ENCODE peak calls at places on chromosomes 1 and 21, in eight cellular contexts. One of them, this sample, is unnamed.

GRCh38 chr21:16570856-16571255 is 841.1 kb downstream of the USP25 start:
- DNase-seq in lower leg skin: no peak
- DNase-seq in stimulated activated CD4-positive, alpha-beta T cell treated with anti-CD3 and anti-CD28 coated beads, TNF-alpha, amount 100 ng/mL, for 48 hours: no peak
- DNase-seq in HT1080: peak; percentile 23
- DNase-seq in fibroblast of mammary gland: no peak
- DNase-seq in ELR: no peak
- DNase-seq in AG08395: no peak
- DNase-seq in Kasumi-1: no peak
- DNase-seq in this sample: peak; percentile 23

GRCh38 chr1:212485895-212486590 is 53.3 kb downstream of the NENF start:
- DNase-seq in lower leg skin: peak; percentile 62
- DNase-seq in stimulated activated CD4-positive, alpha-beta T cell treated with anti-CD3 and anti-CD28 coated beads, TNF-alpha, amount 100 ng/mL, for 48 hours: no peak
- DNase-seq in HT1080: peak; percentile 96
- DNase-seq in fibroblast of mammary gland: peak; percentile 92
- DNase-seq in ELR: peak; percentile 96
- DNase-seq in AG08395: peak; percentile 72
- DNase-seq in Kasumi-1: no peak
- DNase-seq in this sample: peak; percentile 98

GRCh38 chr1:113811353-113811887 is 856 bp downstream of the RSBN1 start:
- DNase-seq in lower leg skin: peak; percentile 40
- DNase-seq in stimulated activated CD4-positive, alpha-beta T cell treated with anti-CD3 and anti-CD28 coated beads, TNF-alpha, amount 100 ng/mL, for 48 hours: peak; percentile 16
- DNase-seq in HT1080: no peak
- DNase-seq in fibroblast of mammary gland: peak; percentile 23
- DNase-seq in ELR: peak; percentile 48
- DNase-seq in AG08395: peak; percentile 14
- DNase-seq in Kasumi-1: peak; percentile 57
- DNase-seq in this sample: peak; percentile 36

GRCh38 chr1:155170101-155170785 is 2.9 kb downstream of the KRTCAP2 start:
- DNase-seq in lower leg skin: no peak
- DNase-seq in stimulated activated CD4-positive, alpha-beta T cell treated with anti-CD3 and anti-CD28 coated beads, TNF-alpha, amount 100 ng/mL, for 48 hours: no peak
- DNase-seq in HT1080: no peak
- DNase-seq in fibroblast of mammary gland: no peak
- DNase-seq in ELR: no peak
- DNase-seq in AG08395: no peak
- DNase-seq in Kasumi-1: no peak
- DNase-seq in this sample: no peak

GRCh38 chr1:203669739-203670138 is 43.1 kb downstream of the ATP2B4 start:
- DNase-seq in lower leg skin: no peak
- DNase-seq in stimulated activated CD4-positive, alpha-beta T cell treated with anti-CD3 and anti-CD28 coated beads, TNF-alpha, amount 100 ng/mL, for 48 hours: no peak
- DNase-seq in HT1080: peak; percentile 94
- DNase-seq in fibroblast of mammary gland: peak; percentile 89
- DNase-seq in ELR: peak; percentile 84
- DNase-seq in AG08395: peak; percentile 55
- DNase-seq in Kasumi-1: no peak
- DNase-seq in this sample: peak; percentile 80

GRCh38 chr21:45455321-45456013 is 50.5 kb downstream of the COL18A1 start:
- DNase-seq in lower leg skin: no peak
- DNase-seq in stimulated activated CD4-positive, alpha-beta T cell treated with anti-CD3 and anti-CD28 coated beads, TNF-alpha, amount 100 ng/mL, for 48 hours: no peak
- DNase-seq in HT1080: no peak
- DNase-seq in fibroblast of mammary gland: peak; percentile 42
- DNase-seq in ELR: no peak
- DNase-seq in AG08395: peak; percentile 82
- DNase-seq in Kasumi-1: no peak
- DNase-seq in this sample: peak; percentile 50

GRCh38 chr1:115275216-115275615 is 62.8 kb downstream of the NGF start:
- DNase-seq in lower leg skin: no peak
- DNase-seq in stimulated activated CD4-positive, alpha-beta T cell treated with anti-CD3 and anti-CD28 coated beads, TNF-alpha, amount 100 ng/mL, for 48 hours: no peak
- DNase-seq in HT1080: peak; percentile 34
- DNase-seq in fibroblast of mammary gland: peak; percentile 46
- DNase-seq in ELR: peak; percentile 51
- DNase-seq in AG08395: no peak
- DNase-seq in Kasumi-1: peak; percentile 42
- DNase-seq in this sample: peak; percentile 48

GRCh38 chr21:17733209-17733608 is 85.9 kb downstream of the C21orf91 start:
- DNase-seq in lower leg skin: no peak
- DNase-seq in stimulated activated CD4-positive, alpha-beta T cell treated with anti-CD3 and anti-CD28 coated beads, TNF-alpha, amount 100 ng/mL, for 48 hours: no peak
- DNase-seq in HT1080: no peak
- DNase-seq in fibroblast of mammary gland: no peak
- DNase-seq in ELR: no peak
- DNase-seq in AG08395: no peak
- DNase-seq in Kasumi-1: no peak
- DNase-seq in this sample: no peak

GRCh38 chr1:51488372-51489050 is 30.6 kb downstream of the EPS15 start:
- DNase-seq in lower leg skin: no peak
- DNase-seq in stimulated activated CD4-positive, alpha-beta T cell treated with anti-CD3 and anti-CD28 coated beads, TNF-alpha, amount 100 ng/mL, for 48 hours: no peak
- DNase-seq in HT1080: peak; percentile 6
- DNase-seq in fibroblast of mammary gland: peak; percentile 23
- DNase-seq in ELR: no peak
- DNase-seq in AG08395: no peak
- DNase-seq in Kasumi-1: no peak
- DNase-seq in this sample: no peak

GRCh38 chr1:165144757-165145397 is 211.6 kb downstream of the LMX1A start:
- DNase-seq in lower leg skin: peak; percentile 37
- DNase-seq in stimulated activated CD4-positive, alpha-beta T cell treated with anti-CD3 and anti-CD28 coated beads, TNF-alpha, amount 100 ng/mL, for 48 hours: peak; percentile 20
- DNase-seq in HT1080: peak; percentile 53
- DNase-seq in fibroblast of mammary gland: peak; percentile 61
- DNase-seq in ELR: peak; percentile 53
- DNase-seq in AG08395: peak; percentile 65
- DNase-seq in Kasumi-1: peak; percentile 61
- DNase-seq in this sample: peak; percentile 81

GRCh38 chr1:16237343-16237830 is 404 bp upstream of the CPLANE2 start:
- DNase-seq in lower leg skin: no peak
- DNase-seq in stimulated activated CD4-positive, alpha-beta T cell treated with anti-CD3 and anti-CD28 coated beads, TNF-alpha, amount 100 ng/mL, for 48 hours: no peak
- DNase-seq in HT1080: peak; percentile 18
- DNase-seq in fibroblast of mammary gland: peak; percentile 65
- DNase-seq in ELR: peak; percentile 34
- DNase-seq in AG08395: no peak
- DNase-seq in Kasumi-1: no peak
- DNase-seq in this sample: no peak

GRCh38 chr1:49046305-49046704 is 269.6 kb upstream of the BEND5 start:
- DNase-seq in lower leg skin: no peak
- DNase-seq in stimulated activated CD4-positive, alpha-beta T cell treated with anti-CD3 and anti-CD28 coated beads, TNF-alpha, amount 100 ng/mL, for 48 hours: no peak
- DNase-seq in HT1080: no peak
- DNase-seq in fibroblast of mammary gland: no peak
- DNase-seq in ELR: no peak
- DNase-seq in AG08395: no peak
- DNase-seq in Kasumi-1: no peak
- DNase-seq in this sample: no peak

GRCh38 chr1:87528754-87529517 is 200.3 kb downstream of the LMO4 start:
- DNase-seq in lower leg skin: no peak
- DNase-seq in stimulated activated CD4-positive, alpha-beta T cell treated with anti-CD3 and anti-CD28 coated beads, TNF-alpha, amount 100 ng/mL, for 48 hours: no peak
- DNase-seq in HT1080: no peak
- DNase-seq in fibroblast of mammary gland: no peak
- DNase-seq in ELR: no peak
- DNase-seq in AG08395: no peak
- DNase-seq in Kasumi-1: no peak
- DNase-seq in this sample: no peak

GRCh38 chr1:192678099-192678498 is 42.2 kb downstream of the RGS13 start:
- DNase-seq in lower leg skin: no peak
- DNase-seq in stimulated activated CD4-positive, alpha-beta T cell treated with anti-CD3 and anti-CD28 coated beads, TNF-alpha, amount 100 ng/mL, for 48 hours: no peak
- DNase-seq in HT1080: no peak
- DNase-seq in fibroblast of mammary gland: no peak
- DNase-seq in ELR: no peak
- DNase-seq in AG08395: no peak
- DNase-seq in Kasumi-1: no peak
- DNase-seq in this sample: no peak

GRCh38 chr21:26169611-26170470 is 729 bp downstream of the APP start:
- DNase-seq in lower leg skin: peak; percentile 53
- DNase-seq in stimulated activated CD4-positive, alpha-beta T cell treated with anti-CD3 and anti-CD28 coated beads, TNF-alpha, amount 100 ng/mL, for 48 hours: peak; percentile 51
- DNase-seq in HT1080: peak; percentile 57
- DNase-seq in fibroblast of mammary gland: peak; percentile 68
- DNase-seq in ELR: peak; percentile 74
- DNase-seq in AG08395: peak; percentile 68
- DNase-seq in Kasumi-1: peak; percentile 71
- DNase-seq in this sample: peak; percentile 80

GRCh38 chr1:76080552-76081093 is 6.1 kb downstream of the ST6GALNAC3 start:
- DNase-seq in lower leg skin: no peak
- DNase-seq in stimulated activated CD4-positive, alpha-beta T cell treated with anti-CD3 and anti-CD28 coated beads, TNF-alpha, amount 100 ng/mL, for 48 hours: no peak
- DNase-seq in HT1080: no peak
- DNase-seq in fibroblast of mammary gland: no peak
- DNase-seq in ELR: no peak
- DNase-seq in AG08395: no peak
- DNase-seq in Kasumi-1: no peak
- DNase-seq in this sample: no peak

GRCh38 chr1:74953622-74954021 is 180.6 kb upstream of the LHX8 start:
- DNase-seq in lower leg skin: no peak
- DNase-seq in stimulated activated CD4-positive, alpha-beta T cell treated with anti-CD3 and anti-CD28 coated beads, TNF-alpha, amount 100 ng/mL, for 48 hours: no peak
- DNase-seq in HT1080: no peak
- DNase-seq in fibroblast of mammary gland: no peak
- DNase-seq in ELR: no peak
- DNase-seq in AG08395: no peak
- DNase-seq in Kasumi-1: no peak
- DNase-seq in this sample: no peak

GRCh38 chr1:3598051-3598471 is 13.2 kb downstream of the MEGF6 start:
- DNase-seq in lower leg skin: no peak
- DNase-seq in stimulated activated CD4-positive, alpha-beta T cell treated with anti-CD3 and anti-CD28 coated beads, TNF-alpha, amount 100 ng/mL, for 48 hours: no peak
- DNase-seq in HT1080: no peak
- DNase-seq in fibroblast of mammary gland: peak; percentile 3
- DNase-seq in ELR: no peak
- DNase-seq in AG08395: no peak
- DNase-seq in Kasumi-1: peak; percentile 43
- DNase-seq in this sample: no peak